ENCODE peak calls at places on chromosomes 16 and 17, in seven cellular contexts. Q is fibroblast of the conjunctiva, X is fibroblast of mammary gland, F is coronary artery, Y is EL, E is T-helper 1 cell, U is pons. K is an unnamed sample.

GRCh38 chr17:65183736-65184135 is 46.6 kb downstream of the RGS9 start:
- DNase-seq in U (no peak), F (no peak), E (no peak), X (no peak), Y (peak; percentile 92), Q (no peak), K (no peak)

GRCh38 chr16:56519459-56520250 is at the start of gene BBS2:
- DNase-seq in U (peak; percentile 86), X (peak; percentile 69), F (peak; percentile 89), Y (peak; percentile 83), E (peak; percentile 81), Q (peak; percentile 56), K (peak; percentile 85)

GRCh38 chr17:82925336-82925735 is 85.5 kb upstream of the ZNF750 start:
- DNase-seq in F (no peak), Y (no peak), E (no peak), Q (no peak), X (no peak), U (no peak), K (no peak)

GRCh38 chr16:12315330-12316138 is 339.0 kb downstream of the SNX29 start:
- DNase-seq in Q (no peak), E (no peak), U (no peak), F (no peak), X (no peak), Y (no peak), K (no peak)

GRCh38 chr16:8996891-8997290 is 33.2 kb upstream of the USP7 start:
- DNase-seq in X (no peak), E (no peak), U (no peak), Q (no peak), F (no peak), Y (no peak), K (no peak)

GRCh38 chr16:64715624-64716023 is 406.2 kb downstream of the CDH11 start:
- DNase-seq in Y (no peak), E (no peak), Q (no peak), F (no peak), X (no peak), U (no peak), K (no peak)

GRCh38 chr17:63419949-63420867 is 25.9 kb downstream of the CYB561 start:
- DNase-seq in E (no peak), Y (no peak), F (no peak), X (no peak), U (no peak), Q (no peak), K (no peak)

GRCh38 chr17:56029980-56030624 is 123.2 kb upstream of the ANKFN1 start:
- DNase-seq in E (no peak), Q (no peak), X (no peak), U (no peak), Y (no peak), F (no peak), K (no peak)

GRCh38 chr16:80023865-80024264 is 423.3 kb upstream of the MAF start:
- DNase-seq in E (no peak), Y (peak; percentile 39), U (no peak), Q (no peak), X (no peak), F (no peak), K (no peak)

GRCh38 chr16:11916524-11917285 is 949 bp upstream of the GSPT1 start:
- DNase-seq in Y (peak; percentile 60), F (no peak), E (no peak), Q (no peak), X (peak; percentile 79), U (peak; percentile 13), K (no peak)

GRCh38 chr17:58331815-58332719 is 3.5 kb upstream of the TSPOAP1 start:
- DNase-seq in U (peak; percentile 54), F (no peak), E (peak; percentile 75), X (no peak), Q (no peak), Y (no peak), K (peak; percentile 73)

GRCh38 chr17:75468311-75468754 is 11.9 kb downstream of the TMEM94 start:
- DNase-seq in U (peak; percentile 68), E (no peak), Q (no peak), F (peak; percentile 89), X (no peak), Y (no peak), K (no peak)

GRCh38 chr17:50173335-50173941 is 7.6 kb downstream of the SGCA start:
- DNase-seq in Q (peak; percentile 79), F (no peak), E (no peak), X (peak; percentile 90), Y (peak; percentile 96), U (no peak), K (no peak)

GRCh38 chr17:17416400-17417360 is 60.1 kb upstream of the MED9 start:
- DNase-seq in F (no peak), U (peak; percentile 76), Q (no peak), X (peak; percentile 93), Y (peak; percentile 59), E (no peak), K (no peak)

GRCh38 chr16:88373211-88373610 is 9.5 kb upstream of the ZNF469 start:
- DNase-seq in U (no peak), E (no peak), X (no peak), F (no peak), Q (no peak), Y (no peak), K (no peak)

GRCh38 chr17:18008496-18009268 is 30.3 kb downstream of the ATPAF2 start:
- DNase-seq in U (no peak), Q (no peak), X (peak; percentile 42), Y (peak; percentile 91), F (no peak), E (no peak), K (no peak)

GRCh38 chr16:11994187-11995119 is 17.9 kb downstream of the SNX29 start:
- DNase-seq in X (no peak), E (no peak), Q (no peak), F (no peak), Y (peak; percentile 26), U (peak; percentile 94), K (no peak)

GRCh38 chr17:57121308-57122042 is 36.4 kb downstream of the AKAP1 start:
- DNase-seq in E (no peak), U (peak; percentile 31), Q (peak; percentile 24), F (no peak), X (peak; percentile 35), Y (peak; percentile 20), K (no peak)

GRCh38 chr17:80892019-80892855 is 99.4 kb upstream of the CHMP6 start:
- DNase-seq in X (peak; percentile 97), Y (peak; percentile 100), Q (peak; percentile 91), E (peak; percentile 64), F (no peak), U (no peak), K (peak; percentile 19)

GRCh38 chr17:63948521-63948920 is 16.4 kb upstream of the CD79B start:
- DNase-seq in U (no peak), E (no peak), Y (no peak), F (no peak), X (no peak), Q (no peak), K (no peak)

GRCh38 chr16:73268311-73268997 is 220.5 kb upstream of the ZFHX3 start:
- DNase-seq in F (no peak), Q (no peak), Y (peak; percentile 30), E (no peak), X (no peak), U (peak; percentile 26), K (no peak)

GRCh38 chr17:2595200-2595599 is 1.7 kb downstream of the PAFAH1B1 start:
- DNase-seq in Y (peak; percentile 6), F (no peak), Q (no peak), X (no peak), U (no peak), E (no peak), K (no peak)

GRCh38 chr17:28911411-28912045 is 8.6 kb upstream of the DHRS13 start:
- DNase-seq in X (no peak), Y (no peak), F (no peak), U (no peak), Q (no peak), E (no peak), K (no peak)

GRCh38 chr16:88747588-88748301 is 37.3 kb downstream of the PIEZO1 start:
- DNase-seq in X (no peak), Q (no peak), F (no peak), E (no peak), U (no peak), Y (peak; percentile 40), K (no peak)

GRCh38 chr16:10323528-10323869 is 62.4 kb upstream of the ATF7IP2 start:
- DNase-seq in E (no peak), Q (no peak), U (no peak), X (no peak), Y (no peak), F (no peak), K (no peak)